ENCODE peak calls at places on chromosomes 16 and 17, in seven cellular contexts. B is neural crest cell; X is B cell; A is activated CD8-positive, alpha-beta T cell treated with anti-CD3 and anti-CD28 coated beads for 36 hours; U is GM12865; H is GM13977; N is HFF-Myc. E is an unnamed sample.

GRCh38 chr16:86553356-86553755 is 1.7 kb downstream of the MTHFSD start:
- DNase-seq in B (no peak), X (no peak), A (no peak), U (no peak), H (no peak), N (no peak), E (no peak)

GRCh38 chr17:5473906-5474305 is 5.1 kb upstream of the DHX33 start:
- DNase-seq in B (no peak), X (no peak), A (no peak), U (no peak), H (no peak), N (no peak), E (no peak)

GRCh38 chr17:38883592-38884526 is 14.0 kb downstream of the LASP1 start:
- DNase-seq in B (peak), X (no peak), A (no peak), U (no peak), H (no peak), N (no peak), E (no peak)

GRCh38 chr17:39769974-39770587 is 32.3 kb downstream of the GRB7 start:
- DNase-seq in B (no peak), X (no peak), A (peak), U (peak), H (peak), N (peak), E (no peak)

GRCh38 chr16:6362321-6362720 is 970.3 kb upstream of the RBFOX1 start:
- DNase-seq in B (no peak), X (no peak), A (no peak), U (no peak), H (no peak), N (no peak), E (no peak)

GRCh38 chr17:11488407-11488806 is 109.9 kb upstream of the DNAH9 start:
- DNase-seq in B (no peak), X (no peak), A (no peak), U (no peak), H (no peak), N (no peak), E (no peak)

GRCh38 chr16:68972720-68973119 is 129.4 kb downstream of the TANGO6 start:
- DNase-seq in B (peak), X (no peak), A (no peak), U (no peak), H (no peak), N (peak), E (no peak)

GRCh38 chr16:3879887-3880564 is 487 bp downstream of the CREBBP start:
- DNase-seq in B (peak), X (peak), A (peak), U (peak), H (peak), N (no peak), E (no peak)

GRCh38 chr16:28623172-28623711 is 13.4 kb upstream of the SULT1A1 start:
- DNase-seq in B (no peak), X (peak), A (peak), U (peak), H (peak), N (no peak), E (no peak)

GRCh38 chr16:63617047-63617989 is 1504.5 kb downstream of the CDH11 start:
- DNase-seq in B (no peak), X (no peak), A (no peak), U (no peak), H (no peak), N (no peak), E (no peak)

GRCh38 chr16:75012380-75013081 is 13.7 kb downstream of the ZNRF1 start:
- DNase-seq in B (no peak), X (no peak), A (peak), U (peak), H (no peak), N (no peak), E (no peak)

GRCh38 chr17:29866746-29867404 is 63.2 kb downstream of the SSH2 start:
- DNase-seq in B (no peak), X (no peak), A (no peak), U (no peak), H (no peak), N (no peak), E (no peak)

GRCh38 chr17:10125761-10126553 is 72.4 kb downstream of the GAS7 start:
- DNase-seq in B (no peak), X (no peak), A (no peak), U (no peak), H (no peak), N (no peak), E (no peak)

GRCh38 chr17:45200701-45201100 is 21.0 kb upstream of the FMNL1 start:
- DNase-seq in B (no peak), X (no peak), A (no peak), U (no peak), H (no peak), N (no peak), E (no peak)

GRCh38 chr16:79171504-79172240 is 428.9 kb downstream of the MAF start:
- DNase-seq in B (no peak), X (no peak), A (no peak), U (no peak), H (no peak), N (no peak), E (no peak)

GRCh38 chr17:32445075-32445427 is 741 bp downstream of the PSMD11 start:
- DNase-seq in B (no peak), X (no peak), A (peak), U (peak), H (no peak), N (peak), E (no peak)

GRCh38 chr17:32445976-32446375 is 1.7 kb downstream of the PSMD11 start:
- DNase-seq in B (no peak), X (no peak), A (peak), U (peak), H (no peak), N (no peak), E (no peak)

GRCh38 chr17:32445497-32445896 is 1.2 kb downstream of the PSMD11 start:
- DNase-seq in B (no peak), X (no peak), A (no peak), U (no peak), H (no peak), N (no peak), E (no peak)

GRCh38 chr17:32443827-32444300 is 446 bp upstream of the PSMD11 start:
- DNase-seq in B (no peak), X (no peak), A (no peak), U (no peak), H (no peak), N (no peak), E (no peak)

GRCh38 chr17:32444301-32445074 is at the start of gene PSMD11:
- DNase-seq in B (peak), X (peak), A (peak), U (peak), H (peak), N (peak), E (peak)
- TF ChIP-seq CTCF in B (peak), X (peak), A (no peak), U (peak), H (peak), N (peak), E (peak)

GRCh38 chr17:79991140-79991923 is 44.3 kb downstream of the TBC1D16 start:
- DNase-seq in B (peak), X (peak), A (peak), U (peak), H (peak), N (no peak), E (peak)

GRCh38 chr17:79992657-79993389 is 42.8 kb downstream of the TBC1D16 start:
- DNase-seq in B (no peak), X (no peak), A (peak), U (no peak), H (no peak), N (no peak), E (no peak)

GRCh38 chr17:79993390-79994221 is 42.1 kb downstream of the TBC1D16 start:
- DNase-seq in B (peak), X (no peak), A (peak), U (peak), H (no peak), N (no peak), E (no peak)

GRCh38 chr17:79990704-79991103 is 45.0 kb downstream of the TBC1D16 start:
- DNase-seq in B (no peak), X (no peak), A (no peak), U (no peak), H (no peak), N (no peak), E (no peak)

DNA sequence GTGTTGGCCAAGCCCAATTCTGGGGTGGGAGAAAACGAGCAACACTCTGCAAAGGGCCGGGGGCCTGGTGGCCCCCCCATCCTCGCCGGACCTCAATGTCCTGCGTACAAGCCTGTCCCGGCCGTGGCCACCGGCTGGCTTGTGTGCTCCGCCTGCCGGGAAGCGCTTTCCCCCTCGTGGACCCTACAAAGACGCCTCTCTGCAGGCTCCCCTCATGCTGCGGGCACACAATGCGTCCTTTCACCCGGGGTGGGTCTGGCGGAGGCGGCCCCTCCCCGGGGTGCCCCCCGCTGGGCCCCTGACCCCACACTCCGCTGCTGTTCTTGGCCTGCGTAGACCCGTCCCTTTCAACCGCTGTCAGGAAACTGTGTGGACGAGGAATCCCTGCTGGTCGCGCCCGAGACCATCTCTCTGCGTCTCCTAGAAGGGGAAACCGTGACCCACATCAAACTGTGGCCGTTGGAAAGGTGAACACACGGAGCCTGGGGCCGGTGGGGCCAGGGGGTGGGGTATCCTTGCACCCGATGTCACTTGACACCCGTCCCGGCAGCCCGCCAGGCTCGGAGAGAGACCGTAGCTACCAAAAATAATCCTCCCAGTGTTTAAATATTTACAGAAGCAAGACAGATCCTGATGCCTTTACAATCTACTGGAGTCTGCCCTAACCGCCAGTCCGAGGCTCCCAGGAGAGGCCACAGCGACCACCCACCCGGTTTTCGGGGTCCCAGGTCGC is 43.6 kb downstream of the TBC1D16 start:
- DNase-seq in B (peak), X (no peak), A (peak), U (no peak), H (no peak), N (no peak), E (no peak)
- TF ChIP-seq CTCF in B (peak), X (peak), A (no peak), U (no peak), H (no peak), N (no peak), E (no peak)

DNA sequence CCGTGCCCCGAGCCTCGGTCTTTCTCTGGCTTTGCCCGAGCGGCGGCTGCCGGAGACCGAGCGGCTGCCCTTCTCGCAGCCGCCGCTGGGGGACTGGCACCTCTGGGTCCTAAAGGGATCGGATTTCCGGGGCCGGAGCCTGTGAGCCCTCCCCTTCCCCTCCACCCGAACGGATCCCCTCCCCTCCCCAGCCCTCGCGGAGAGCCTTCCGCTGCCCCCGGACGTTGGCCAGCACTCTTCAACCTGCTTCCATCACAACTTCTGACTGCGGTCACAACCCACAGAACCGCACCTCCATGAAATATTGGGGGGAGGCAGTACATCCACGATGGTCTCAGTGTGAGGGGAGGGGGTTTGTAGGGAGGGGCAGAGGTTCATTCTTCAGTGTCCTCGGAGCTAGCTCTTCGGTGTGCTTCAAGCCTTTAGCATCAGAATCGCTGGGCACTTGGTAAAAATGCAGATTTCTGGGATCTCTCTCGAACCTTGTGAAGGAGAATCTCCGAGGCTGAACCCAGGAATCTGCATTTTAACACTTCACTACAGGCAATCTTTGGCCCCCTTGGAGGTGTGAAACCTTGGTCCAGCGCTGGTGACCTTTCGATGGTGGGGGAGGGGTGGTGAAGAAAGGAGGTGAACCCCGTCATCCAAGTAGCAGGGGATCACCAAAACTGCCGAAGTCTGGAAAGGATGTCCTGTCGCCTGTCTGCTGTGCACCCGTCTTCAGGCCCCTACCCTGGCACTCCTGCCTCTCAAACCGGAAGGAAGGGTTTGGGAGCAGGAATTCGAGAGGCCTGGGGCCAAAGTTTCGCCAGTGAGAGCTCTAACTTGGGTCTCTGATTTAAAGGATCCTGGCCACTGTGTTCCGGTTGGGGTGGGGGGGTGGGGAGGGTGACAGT is 812 bp upstream of the PPP1R9B start:
- DNase-seq in B (peak), X (peak), A (peak), U (peak), H (peak), N (peak), E (peak)
- TF ChIP-seq CTCF in B (peak), X (peak), A (no peak), U (peak), H (peak), N (peak), E (peak)

GRCh38 chr17:8189711-8190477 is at the start of gene BORCS6:
- DNase-seq in B (peak), X (peak), A (peak), U (peak), H (peak), N (peak), E (peak)
- TF ChIP-seq CTCF in B (no peak), X (no peak), A (no peak), U (peak), H (peak), N (no peak), E (no peak)

GRCh38 chr17:42997984-42998938 is at the start of gene RPL27:
- DNase-seq in B (peak), X (peak), A (peak), U (peak), H (peak), N (peak), E (peak)
- TF ChIP-seq CTCF in B (peak), X (peak), A (peak), U (peak), H (peak), N (peak), E (peak)

GRCh38 chr17:79658811-79659207 is 48.0 kb upstream of the RBFOX3 start:
- DNase-seq in B (peak), X (no peak), A (peak), U (peak), H (no peak), N (peak), E (no peak)
- TF ChIP-seq CTCF in B (peak), X (no peak), A (peak), U (peak), H (peak), N (peak), E (peak)

GRCh38 chr16:56732832-56733231 is 2.9 kb downstream of the NUP93 start:
- DNase-seq in B (no peak), X (no peak), A (peak), U (peak), H (peak), N (no peak), E (no peak)

GRCh38 chr16:56732366-56732765 is 2.4 kb downstream of the NUP93 start:
- DNase-seq in B (no peak), X (no peak), A (peak), U (peak), H (peak), N (no peak), E (no peak)

GRCh38 chr16:56729351-56729735 is 586 bp upstream of the NUP93 start:
- DNase-seq in B (no peak), X (no peak), A (no peak), U (no peak), H (no peak), N (no peak), E (no peak)

GRCh38 chr16:56728027-56728426 is 1.9 kb upstream of the NUP93 start:
- DNase-seq in B (no peak), X (no peak), A (no peak), U (no peak), H (no peak), N (no peak), E (no peak)

DNA sequence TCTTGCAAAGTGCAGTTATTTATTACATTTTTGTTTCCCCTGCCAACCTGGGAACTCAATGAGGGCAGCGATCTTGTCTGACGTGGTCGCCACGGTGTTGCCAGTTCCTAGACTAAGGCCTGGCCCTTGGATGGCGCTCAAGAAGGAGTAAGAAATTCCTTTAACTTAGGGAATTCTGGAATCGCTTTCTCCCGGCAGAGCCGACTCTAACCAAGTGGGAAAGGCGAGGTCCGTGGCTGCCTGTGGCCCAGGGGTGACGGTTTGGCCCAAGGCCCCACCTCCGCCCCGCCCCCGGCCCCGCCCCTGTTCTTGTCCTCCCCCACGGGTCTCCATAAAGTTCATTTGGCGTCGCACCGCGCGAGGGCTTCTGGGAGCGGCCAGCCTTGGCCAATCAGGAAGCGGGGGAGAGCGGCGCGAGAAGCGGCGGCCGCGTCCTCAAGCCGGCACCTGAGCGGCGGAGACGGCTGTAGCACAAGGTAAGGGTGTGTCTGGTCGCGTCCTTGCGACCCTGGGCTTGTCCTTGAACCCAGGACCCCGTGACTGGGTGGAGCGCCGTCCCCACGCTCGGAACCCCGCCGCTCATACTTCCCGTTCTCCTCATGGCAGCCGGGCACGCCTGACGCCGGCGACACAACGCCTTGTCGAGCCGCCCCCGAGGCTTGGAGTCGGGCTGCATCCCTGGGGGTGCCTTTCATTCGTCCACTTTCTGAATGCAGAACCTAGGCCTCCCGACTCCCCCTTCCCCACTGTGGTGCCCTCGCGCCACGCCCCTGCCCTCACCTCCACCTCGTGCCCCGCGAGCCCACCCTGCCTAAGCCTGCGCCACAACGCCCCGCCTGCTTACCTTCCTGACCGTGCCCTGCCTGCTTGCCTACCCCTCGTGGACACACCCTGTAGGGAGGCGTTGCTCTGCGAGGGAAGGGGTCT is at the start of gene NUP93:
- DNase-seq in B (peak), X (peak), A (peak), U (peak), H (peak), N (peak), E (peak)
- TF ChIP-seq CTCF in B (no peak), X (no peak), A (no peak), U (no peak), H (no peak), N (no peak), E (no peak)

E was measured in D721Med.